ENCODE peak calls at places on chromosome 16, in four cellular contexts. M, P, G and F are unnamed samples.

GRCh38 chr16:24721830-24722238 is 7.6 kb upstream of the TNRC6A start:
- DNase-seq in M (no peak), G (no peak), P (no peak), F (no peak)

GRCh38 chr16:27356794-27357193 is 43.0 kb downstream of the IL4R start:
- DNase-seq in G (no peak), P (no peak), M (no peak), F (no peak)

GRCh38 chr16:13305019-13305755 is 403.8 kb downstream of the SHISA9 start:
- DNase-seq in G (no peak), M (no peak), P (no peak), F (peak)

GRCh38 chr16:1078579-1079021 is 6.1 kb downstream of the SSTR5 start:
- DNase-seq in M (no peak), P (peak), G (no peak), F (peak)

GRCh38 chr16:2815299-2815771 is 1.7 kb upstream of the PRSS21 start:
- DNase-seq in G (no peak), P (no peak), M (no peak), F (peak)

GRCh38 chr16:12971216-12971615 is 69.8 kb downstream of the SHISA9 start:
- DNase-seq in M (peak), P (peak), G (no peak), F (peak)

GRCh38 chr16:22123146-22123545 is 30.8 kb downstream of the VWA3A start:
- DNase-seq in G (no peak), M (no peak), P (no peak), F (no peak)

GRCh38 chr16:29694384-29695195 is 15.6 kb downstream of the QPRT start:
- DNase-seq in P (no peak), M (no peak), G (no peak), F (peak)

GRCh38 chr16:84039696-84040095 is 2.9 kb downstream of the SLC38A8 start:
- DNase-seq in M (no peak), G (no peak), P (no peak), F (no peak)

GRCh38 chr16:81335669-81336068 is 20.9 kb downstream of the GAN start:
- DNase-seq in P (no peak), G (no peak), M (no peak), F (no peak)

GRCh38 chr16:65782537-65783290 is 583.8 kb upstream of the CDH5 start:
- DNase-seq in P (no peak), M (no peak), G (no peak), F (no peak)

GRCh38 chr16:77955127-77955526 is 67.2 kb upstream of the CLEC3A start:
- DNase-seq in M (no peak), G (no peak), P (no peak), F (no peak)

GRCh38 chr16:4487955-4488481 is 11.8 kb downstream of the HMOX2 start:
- DNase-seq in M (no peak), P (peak), G (no peak), F (no peak)

GRCh38 chr16:67539271-67539670 is 10.6 kb downstream of the RIPOR1 start:
- DNase-seq in G (no peak), P (no peak), M (no peak), F (no peak)

GRCh38 chr16:14419817-14420216 is 210.2 kb downstream of the PARN start:
- DNase-seq in P (no peak), M (no peak), G (no peak), F (no peak)

GRCh38 chr16:57749872-57750452 is 14.4 kb downstream of the KATNB1 start:
- DNase-seq in P (no peak), G (no peak), M (no peak), F (no peak)

GRCh38 chr16:78072275-78072674 is 27.2 kb upstream of the WWOX start:
- DNase-seq in G (no peak), M (no peak), P (no peak), F (no peak)

GRCh38 chr16:72537684-72538083 is 365.7 kb upstream of the PMFBP1 start:
- DNase-seq in P (no peak), G (no peak), M (no peak), F (no peak)

GRCh38 chr16:87233928-87234327 is 83.3 kb downstream of the C16orf95 start:
- DNase-seq in G (no peak), M (no peak), P (no peak), F (no peak)